ENCODE peak calls at places on chromosomes 6 and 20, in ten cellular contexts. O is tibial artery, Z is BE2C, J is astrocyte of the spinal cord, D is upper lobe of right lung, S is GM10248, C is AG10803, X is cardiac fibroblast, B is breast epithelium, L is heart left ventricle. M is an unnamed sample.

GRCh38 chr6:137853569-137854213 is 13.4 kb upstream of the TNFAIP3 start:
- DNase-seq in O (no peak), Z (no peak), J (peak), D (no peak), S (no peak), C (no peak), X (peak), B (no peak), L (no peak), M (no peak)

GRCh38 chr6:21123485-21124436 is 469.8 kb upstream of the SOX4 start:
- DNase-seq in O (no peak), Z (no peak), J (no peak), D (no peak), S (no peak), C (no peak), X (no peak), B (no peak), L (no peak), M (no peak)

GRCh38 chr6:4010682-4011081 is 68.3 kb downstream of the FAM217A start:
- DNase-seq in O (no peak), Z (no peak), J (no peak), D (no peak), S (no peak), C (no peak), X (no peak), B (no peak), L (no peak), M (no peak)

GRCh38 chr6:63486196-63486595 is 86.1 kb upstream of the LOC128125822 start:
- DNase-seq in O (no peak), Z (no peak), J (no peak), D (no peak), S (no peak), C (no peak), X (no peak), B (no peak), L (no peak), M (no peak)

GRCh38 chr6:157224178-157224956 is 99.0 kb downstream of the TMEM242 start:
- DNase-seq in O (no peak), Z (no peak), J (no peak), D (peak), S (no peak), C (no peak), X (no peak), B (peak), L (no peak), M (no peak)

GRCh38 chr6:163522033-163522432 is 107.5 kb downstream of the QKI start:
- DNase-seq in O (no peak), Z (no peak), J (no peak), D (no peak), S (no peak), C (no peak), X (no peak), B (no peak), L (no peak), M (no peak)

GRCh38 chr20:17543531-17543961 is 12.4 kb upstream of the BFSP1 start:
- DNase-seq in O (no peak), Z (no peak), J (peak), D (no peak), S (no peak), C (peak), X (peak), B (no peak), L (no peak), M (no peak)

GRCh38 chr6:46510656-46511055 is 19.4 kb upstream of the RCAN2 start:
- DNase-seq in O (peak), Z (no peak), J (peak), D (no peak), S (no peak), C (peak), X (peak), B (no peak), L (peak), M (no peak)

GRCh38 chr6:53679446-53679933 is 13.9 kb upstream of the KLHL31 start:
- DNase-seq in O (no peak), Z (no peak), J (peak), D (no peak), S (peak), C (peak), X (peak), B (no peak), L (no peak), M (no peak)

GRCh38 chr20:46970937-46971630 is 76.4 kb downstream of the EYA2 start:
- DNase-seq in O (no peak), Z (peak), J (peak), D (no peak), S (no peak), C (peak), X (peak), B (no peak), L (no peak), M (no peak)

GRCh38 chr20:23132930-23133559 is 46.9 kb upstream of the CD93 start:
- DNase-seq in O (peak), Z (no peak), J (no peak), D (no peak), S (no peak), C (no peak), X (no peak), B (peak), L (peak), M (no peak)

GRCh38 chr6:155493694-155494143 is 38.1 kb upstream of the NOX3 start:
- DNase-seq in O (peak), Z (no peak), J (peak), D (no peak), S (peak), C (peak), X (peak), B (no peak), L (no peak), M (no peak)

GRCh38 chr6:307874-308273 is 15.6 kb downstream of the DUSP22 start:
- DNase-seq in O (no peak), Z (no peak), J (no peak), D (peak), S (no peak), C (no peak), X (no peak), B (no peak), L (no peak), M (no peak)

GRCh38 chr6:4518506-4518905 is 257.7 kb upstream of the CDYL start:
- DNase-seq in O (no peak), Z (no peak), J (peak), D (no peak), S (no peak), C (peak), X (peak), B (no peak), L (no peak), M (no peak)

GRCh38 chr20:7772376-7772775 is 167.9 kb downstream of the HAO1 start:
- DNase-seq in O (no peak), Z (no peak), J (peak), D (no peak), S (no peak), C (peak), X (peak), B (no peak), L (no peak), M (no peak)

GRCh38 chr20:8986631-8987030 is 82.3 kb upstream of the PLCB4 start:
- DNase-seq in O (no peak), Z (no peak), J (no peak), D (no peak), S (no peak), C (no peak), X (no peak), B (no peak), L (no peak), M (no peak)

GRCh38 chr20:62216636-62217566 is 3.2 kb downstream of the HRH3 start:
- DNase-seq in O (no peak), Z (no peak), J (no peak), D (no peak), S (no peak), C (no peak), X (no peak), B (no peak), L (no peak), M (no peak)

GRCh38 chr20:62220666-62221568 is 839 bp upstream of the HRH3 start:
- DNase-seq in O (no peak), Z (no peak), J (no peak), D (no peak), S (no peak), C (no peak), X (no peak), B (no peak), L (no peak), M (no peak)

GRCh38 chr20:62217913-62218773 is 1.9 kb downstream of the HRH3 start:
- DNase-seq in O (no peak), Z (no peak), J (no peak), D (no peak), S (no peak), C (no peak), X (no peak), B (no peak), L (no peak), M (no peak)

GRCh38 chr20:62219992-62220665 is at the start of gene HRH3:
- DNase-seq in O (no peak), Z (peak), J (no peak), D (no peak), S (peak), C (no peak), X (no peak), B (no peak), L (peak), M (peak)

GRCh38 chr20:62219101-62219991 is 732 bp downstream of the HRH3 start:
- DNase-seq in O (no peak), Z (peak), J (no peak), D (no peak), S (no peak), C (no peak), X (peak), B (no peak), L (no peak), M (no peak)
- TF ChIP-seq CTCF in O (no peak), Z (no peak), J (no peak), D (no peak), S (no peak), C (no peak), X (no peak), B (no peak), L (no peak), M (no peak)

GRCh38 chr6:44645276-44645675 is 257.8 kb downstream of the CDC5L start:
- DNase-seq in O (no peak), Z (no peak), J (no peak), D (peak), S (no peak), C (no peak), X (no peak), B (no peak), L (no peak), M (no peak)
- TF ChIP-seq CTCF in O (no peak), Z (no peak), J (peak), D (no peak), S (no peak), C (peak), X (no peak), B (no peak), L (peak), M (peak)

GRCh38 chr6:97150932-97151331 is 132.1 kb downstream of the MMS22L start:
- DNase-seq in O (no peak), Z (no peak), J (no peak), D (no peak), S (no peak), C (no peak), X (no peak), B (no peak), L (no peak), M (no peak)

GRCh38 chr6:97147421-97147820 is 135.6 kb downstream of the MMS22L start:
- DNase-seq in O (no peak), Z (no peak), J (no peak), D (no peak), S (no peak), C (no peak), X (no peak), B (no peak), L (no peak), M (no peak)

GRCh38 chr6:97151611-97152010 is 131.4 kb downstream of the MMS22L start:
- DNase-seq in O (no peak), Z (no peak), J (no peak), D (no peak), S (no peak), C (no peak), X (no peak), B (no peak), L (no peak), M (no peak)
- TF ChIP-seq CTCF in O (no peak), Z (no peak), J (no peak), D (no peak), S (no peak), C (no peak), X (no peak), B (no peak), L (no peak), M (no peak)

GRCh38 chr20:63864978-63865640 is at the start of gene TPD52L2:
- DNase-seq in O (peak), Z (peak), J (peak), D (peak), S (peak), C (peak), X (peak), B (peak), L (peak), M (peak)

GRCh38 chr20:63861981-63862901 is 943 bp downstream of the ABHD16B start:
- DNase-seq in O (no peak), Z (no peak), J (no peak), D (no peak), S (no peak), C (no peak), X (no peak), B (no peak), L (no peak), M (no peak)

GRCh38 chr20:63863021-63863797 is 1.9 kb upstream of the TPD52L2 start:
- DNase-seq in O (no peak), Z (no peak), J (no peak), D (no peak), S (no peak), C (no peak), X (no peak), B (no peak), L (no peak), M (no peak)

GRCh38 chr20:63863798-63864544 is 1.1 kb upstream of the TPD52L2 start:
- DNase-seq in O (peak), Z (peak), J (peak), D (peak), S (peak), C (peak), X (peak), B (peak), L (peak), M (peak)

DNA sequence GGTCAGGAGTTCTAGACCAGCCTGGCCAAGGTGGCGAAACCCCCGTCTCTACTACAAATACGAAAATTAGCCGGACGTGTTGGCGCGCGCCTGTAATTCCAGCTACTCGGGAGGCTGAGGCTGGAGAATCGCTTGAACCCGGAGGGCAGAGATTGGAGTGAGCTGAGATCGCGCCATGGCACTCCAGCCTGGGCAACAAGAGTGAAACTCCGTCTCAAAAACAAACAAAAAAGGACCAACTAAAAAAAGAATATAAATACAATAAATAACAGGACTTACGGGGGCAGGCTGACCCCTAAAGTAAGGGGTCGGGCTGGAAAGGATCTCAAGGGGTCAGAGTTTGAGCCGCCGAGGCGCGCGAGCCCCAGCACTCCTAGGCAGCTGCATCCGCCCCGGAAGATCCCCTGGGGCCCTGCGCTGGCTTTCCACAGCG is 509 bp upstream of the TPD52L2 start:
- DNase-seq in O (no peak), Z (no peak), J (no peak), D (no peak), S (no peak), C (no peak), X (no peak), B (no peak), L (no peak), M (no peak)
- TF ChIP-seq CTCF in O (no peak), Z (no peak), J (no peak), D (no peak), S (no peak), C (no peak), X (no peak), B (no peak), L (no peak), M (no peak)